ENCODE peak calls at places on chromosomes 13 and 19, in six cellular contexts. E, X, B, D, S and M are unnamed samples. For H3K4me1, the result is how much of the 10 kb centered on the place peaks cover.

GRCh38 chr13:51980918-51981317 is 30.3 kb downstream of the ATP7B start:
- DNase-seq in B (no peak), X (no peak), D (no peak), S (no peak), E (no peak), M (no peak)

GRCh38 chr19:10987621-10988297 is 26.9 kb downstream of the SMARCA4 start:
- DNase-seq in S (no peak), D (no peak), E (no peak), X (no peak), B (no peak), M (no peak)

GRCh38 chr19:11256189-11256588 is 6.1 kb downstream of the DOCK6 start:
- DNase-seq in S (no peak), D (no peak), B (no peak), E (no peak), X (no peak), M (no peak)

GRCh38 chr19:43619262-43620060 is at the start of gene ZNF428:
- DNase-seq in S (peak), X (peak), B (peak), D (peak), E (peak), M (peak)

GRCh38 chr19:21260164-21260847 is 68.9 kb downstream of the ZNF708 start:
- DNase-seq in B (no peak), D (no peak), S (no peak), X (no peak), E (no peak), M (no peak)

GRCh38 chr19:29211562-29212416 is 1.2 kb downstream of the UQCRFS1 start:
- DNase-seq in X (no peak), D (no peak), S (peak), B (peak), E (no peak), M (no peak)

GRCh38 chr13:101709952-101710351 is 257.5 kb downstream of the ITGBL1 start:
- DNase-seq in B (no peak), S (no peak), E (no peak), X (no peak), D (no peak), M (no peak)

GRCh38 chr13:92316030-92316429 is 910.6 kb upstream of the GPC6 start:
- DNase-seq in X (no peak), B (no peak), D (no peak), S (no peak), E (no peak), M (no peak)

GRCh38 chr13:85864963-85865530 is 65.8 kb upstream of the SLITRK6 start:
- DNase-seq in B (no peak), E (no peak), X (no peak), D (peak), S (peak), M (no peak)

GRCh38 chr13:92187378-92187989 is 789.1 kb downstream of the GPC5 start:
- DNase-seq in D (peak), X (no peak), S (peak), B (no peak), E (no peak), M (no peak)

GRCh38 chr19:5326986-5327623 is 13.5 kb downstream of the PTPRS start:
- DNase-seq in S (no peak), E (no peak), B (no peak), X (no peak), D (no peak), M (no peak)

GRCh38 chr19:27777242-27777641 is 1435.7 kb downstream of the UQCRFS1 start:
- DNase-seq in S (no peak), E (no peak), X (no peak), D (no peak), B (no peak), M (no peak)

DNA sequence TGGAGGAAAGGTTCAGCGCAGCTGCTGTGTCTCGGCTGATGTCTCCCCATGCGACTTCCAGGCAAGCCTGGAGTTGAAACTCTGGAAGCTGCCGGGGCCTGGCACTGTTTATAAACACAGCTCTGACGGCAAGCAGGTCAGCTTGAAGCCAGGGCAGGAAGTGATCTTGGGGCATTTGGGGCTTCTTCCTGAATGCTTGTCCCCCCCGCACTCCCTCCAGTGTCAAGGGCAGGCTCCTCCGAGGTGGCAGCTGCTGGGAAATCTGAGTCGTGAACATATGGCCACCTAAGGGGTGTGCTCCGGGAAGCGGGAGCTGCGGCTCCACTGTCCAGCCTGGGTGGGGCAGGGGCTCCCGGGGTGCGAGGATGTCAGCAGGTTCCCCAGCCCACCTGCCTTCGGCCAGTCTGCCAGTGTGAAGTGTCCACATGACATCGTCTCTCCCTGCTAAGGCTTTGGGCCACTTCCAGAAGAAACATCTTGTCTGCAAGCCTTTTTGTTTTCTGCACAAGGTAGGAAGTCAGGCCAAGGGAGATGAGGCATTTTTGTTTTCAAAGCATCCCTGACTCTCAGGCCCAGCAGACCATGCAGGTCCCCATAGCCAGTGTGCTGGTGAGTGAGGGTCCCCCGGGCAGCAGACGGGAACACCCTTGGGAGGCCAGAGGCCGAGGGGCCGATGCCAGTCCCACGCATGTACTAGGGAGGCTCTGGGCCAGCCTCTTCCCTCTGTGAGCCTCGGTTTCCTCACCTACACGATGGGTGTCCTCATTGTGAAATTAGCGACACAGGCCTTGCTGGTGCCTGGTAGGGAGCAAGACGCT is 2.7 kb downstream of the PIAS4 start:
- DNase-seq in D (no peak), S (no peak), E (no peak), X (no peak), B (peak), M (no peak)
- H3K4me3 ChIP-seq in D (no peak), S (no peak), E (no peak), X (no peak), B (no peak), M (no peak)

GRCh38 chr19:18659281-18660050 is 22.6 kb downstream of the KLHL26 start:
- DNase-seq in S (peak), E (no peak), B (peak), X (no peak), D (no peak), M (peak)
- H3K4me1 ChIP-seq in S (under half), E (under half), B (half or more), X (under half), D (under half), M (half or more)

GRCh38 chr19:45771331-45771933 is 2.4 kb upstream of the SIX5 start:
- DNase-seq in D (no peak), B (no peak), X (no peak), E (no peak), S (no peak), M (no peak)
- H3K4me3 ChIP-seq in D (peak), B (no peak), X (no peak), E (peak), S (no peak), M (no peak)

GRCh38 chr13:27135023-27135422 is 36.6 kb downstream of the USP12 start:
- DNase-seq in X (no peak), S (no peak), B (no peak), D (no peak), E (no peak), M (no peak)
- H3K4me1 ChIP-seq in X (under half), S (under half), B (under half), D (under half), E (under half), M (under half)

GRCh38 chr13:112072531-112073244 is 5.7 kb downstream of the SOX1 start:
- DNase-seq in X (no peak), E (no peak), B (no peak), D (no peak), S (peak), M (no peak)
- H3K4me3 ChIP-seq in X (no peak), E (peak), B (no peak), D (no peak), S (no peak), M (peak)

DNA sequence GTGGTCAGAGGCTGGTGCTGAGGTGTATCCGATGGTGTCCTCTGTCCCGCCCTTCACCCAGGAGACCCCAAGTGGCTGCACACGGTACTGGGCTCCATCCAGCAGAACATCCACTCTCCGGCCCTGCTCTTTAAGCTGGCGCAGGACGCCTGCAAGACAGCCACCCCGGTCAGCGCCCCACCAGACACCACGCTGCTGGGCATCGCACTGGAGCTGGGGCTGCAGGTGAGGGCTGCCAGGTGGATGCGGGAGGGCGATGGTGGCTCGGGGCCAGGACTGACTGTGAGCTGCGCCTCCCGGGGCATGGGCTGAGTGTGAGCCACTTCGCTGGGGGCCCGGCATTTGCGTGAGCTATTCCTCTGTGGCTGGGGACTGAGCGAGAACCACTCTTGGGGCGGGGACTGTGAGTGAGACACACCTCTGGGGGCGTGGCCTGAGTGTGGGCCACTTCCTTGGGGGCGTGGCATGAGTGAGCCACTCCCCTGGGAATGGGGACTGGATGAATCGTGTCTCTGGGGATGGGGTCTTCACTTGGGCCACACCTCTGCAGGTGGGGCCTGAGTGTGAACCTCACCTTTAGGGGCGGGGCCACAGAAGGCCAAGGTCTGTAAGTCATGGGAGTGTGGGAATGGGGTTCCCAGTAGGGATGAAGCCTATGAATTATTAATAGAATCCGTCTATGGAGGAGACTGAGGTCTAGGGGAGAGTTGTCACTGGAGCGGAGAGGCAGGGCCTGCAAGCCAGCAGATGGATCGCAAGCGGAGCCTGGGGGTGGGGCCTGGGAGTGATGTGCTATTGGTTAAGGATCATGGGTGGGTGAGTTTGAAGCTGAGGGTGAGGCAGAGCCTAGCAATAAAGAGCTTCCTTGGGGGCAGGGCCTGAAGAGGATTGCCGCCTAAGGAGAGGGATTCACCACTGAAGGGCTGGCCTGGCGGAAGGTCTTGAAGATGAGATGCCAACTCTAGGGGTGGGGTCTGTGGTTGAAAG is 30.5 kb downstream of the ZSWIM4 start:
- DNase-seq in S (no peak), D (peak), E (no peak), B (no peak), X (no peak), M (no peak)
- H3K4me1 ChIP-seq in S (under half), D (under half), E (under half), B (under half), X (under half), M (under half)

GRCh38 chr19:12778905-12779161 is 3.5 kb upstream of the HOOK2 start:
- DNase-seq in D (no peak), X (no peak), B (no peak), E (no peak), S (no peak), M (no peak)
- H3K4me3 ChIP-seq in D (peak), X (peak), B (no peak), E (peak), S (peak), M (peak)

GRCh38 chr13:43134896-43135295 is 111.5 kb downstream of the DNAJC15 start:
- DNase-seq in B (no peak), D (no peak), S (no peak), X (no peak), E (no peak), M (no peak)

GRCh38 chr13:43136940-43137574 is 113.7 kb downstream of the DNAJC15 start:
- DNase-seq in E (no peak), D (no peak), S (no peak), B (no peak), X (no peak), M (no peak)

GRCh38 chr13:43132228-43132627 is 108.8 kb downstream of the DNAJC15 start:
- DNase-seq in B (peak), X (no peak), D (peak), E (no peak), S (peak), M (no peak)

GRCh38 chr13:43132911-43133310 is 109.5 kb downstream of the DNAJC15 start:
- DNase-seq in X (no peak), B (no peak), D (peak), E (no peak), S (no peak), M (no peak)

GRCh38 chr13:43133792-43134191 is 110.4 kb downstream of the DNAJC15 start:
- DNase-seq in D (no peak), X (no peak), B (no peak), E (no peak), S (no peak), M (no peak)
- H3K4me1 ChIP-seq in D (under half), X (under half), B (under half), E (under half), S (under half), M (under half)